ENCODE peak calls at places on chromosomes 16 and 17, in nine cellular contexts. U is activated CD4-positive, alpha-beta T cell treated with anti-CD3 and anti-CD28 coated beads, Interleukin-2, amount 50 U/mL, for 1 hour; W is thoracic aorta; N is activated T-helper 1 cell treated with Interleukin-2 at 50 U/mL for 16 hours; D is HuH-7.5; H is prostate gland; P is effector memory CD8-positive, alpha-beta T cell; E is left ventricle myocardium inferior; K is iPS-NIHi11. T is an unnamed sample.

GRCh38 chr16:87264634-87265033 is 52.6 kb downstream of the C16orf95 start:
- DNase-seq in U (no peak), W (no peak), N (no peak), D (no peak), H (no peak), P (no peak), E (no peak), K (no peak), T (no peak)

GRCh38 chr17:15957206-15957605 is 12.3 kb downstream of the ADORA2B start:
- DNase-seq in U (no peak), W (no peak), N (no peak), D (no peak), H (no peak), P (no peak), E (no peak), K (no peak), T (no peak)

GRCh38 chr17:83106913-83107655 is 27.7 kb downstream of the METRNL start:
- DNase-seq in U (no peak), W (no peak), N (no peak), D (no peak), H (no peak), P (no peak), E (no peak), K (no peak), T (no peak)

GRCh38 chr17:65365209-65365608 is 196.2 kb downstream of the AXIN2 start:
- DNase-seq in U (no peak), W (no peak), N (no peak), D (no peak), H (no peak), P (no peak), E (no peak), K (no peak), T (no peak)

GRCh38 chr16:57667526-57668258 is 414 bp upstream of the ADGRG3 start:
- DNase-seq in U (no peak), W (no peak), N (no peak), D (peak), H (no peak), P (no peak), E (peak), K (peak), T (no peak)

GRCh38 chr16:188674-189073 is 8.4 kb downstream of the HBQ1 start:
- DNase-seq in U (no peak), W (no peak), N (no peak), D (no peak), H (no peak), P (no peak), E (no peak), K (peak), T (no peak)

GRCh38 chr17:34719569-34719968 is 140.2 kb downstream of the TMEM132E start:
- DNase-seq in U (no peak), W (no peak), N (no peak), D (no peak), H (no peak), P (no peak), E (no peak), K (no peak), T (no peak)

GRCh38 chr17:6574689-6575595 is 18.6 kb upstream of the PITPNM3 start:
- DNase-seq in U (no peak), W (peak), N (no peak), D (no peak), H (no peak), P (no peak), E (peak), K (peak), T (no peak)

GRCh38 chr16:68235105-68235881 is 634 bp downstream of the ESRP2 start:
- DNase-seq in U (no peak), W (no peak), N (no peak), D (no peak), H (peak), P (no peak), E (no peak), K (peak), T (no peak)

GRCh38 chr16:371729-372521 is 1.6 kb upstream of the MRPL28 start:
- DNase-seq in U (no peak), W (no peak), N (no peak), D (no peak), H (no peak), P (no peak), E (no peak), K (no peak), T (no peak)

GRCh38 chr16:69927056-69927757 is 23.9 kb upstream of the CLEC18A start:
- DNase-seq in U (no peak), W (no peak), N (no peak), D (no peak), H (no peak), P (no peak), E (peak), K (peak), T (no peak)

GRCh38 chr17:15513058-15513858 is 45.8 kb upstream of the CDRT4 start:
- DNase-seq in U (no peak), W (no peak), N (no peak), D (no peak), H (no peak), P (no peak), E (no peak), K (no peak), T (no peak)

GRCh38 chr17:41762841-41763240 is 23.7 kb downstream of the JUP start:
- DNase-seq in U (no peak), W (no peak), N (no peak), D (no peak), H (no peak), P (no peak), E (no peak), K (peak), T (no peak)

GRCh38 chr16:84738255-84739038 is 38.6 kb downstream of the USP10 start:
- DNase-seq in U (peak), W (no peak), N (peak), D (peak), H (peak), P (peak), E (peak), K (peak), T (peak)

GRCh38 chr16:87044031-87044380 is 273.2 kb downstream of the C16orf95 start:
- DNase-seq in U (no peak), W (no peak), N (no peak), D (no peak), H (no peak), P (no peak), E (no peak), K (no peak), T (no peak)

GRCh38 chr17:69870751-69871199 is 204.2 kb upstream of the KCNJ16 start:
- DNase-seq in U (no peak), W (no peak), N (no peak), D (no peak), H (peak), P (no peak), E (no peak), K (peak), T (no peak)

GRCh38 chr17:19720631-19721426 is 4.4 kb upstream of the SLC47A2 start:
- DNase-seq in U (no peak), W (no peak), N (no peak), D (peak), H (no peak), P (no peak), E (no peak), K (no peak), T (no peak)

GRCh38 chr17:12136243-12136642 is 115.6 kb downstream of the MAP2K4 start:
- DNase-seq in U (no peak), W (no peak), N (no peak), D (no peak), H (no peak), P (no peak), E (no peak), K (no peak), T (no peak)

GRCh38 chr17:1562178-1562643 is 381 bp downstream of the PITPNA start:
- DNase-seq in U (no peak), W (no peak), N (peak), D (peak), H (no peak), P (no peak), E (peak), K (peak), T (no peak)

GRCh38 chr16:69567031-69567680 is 1.4 kb downstream of the NFAT5 start:
- DNase-seq in U (no peak), W (no peak), N (no peak), D (peak), H (peak), P (no peak), E (no peak), K (peak), T (no peak)

T was measured in activated B cell treated with CpG ODN at 0.5 μM for 24 hours.